ENCODE peak calls at places on chromosomes 3 and 15, in nine cellular contexts. Q is GM23248; F is A549; O is naive thymus-derived CD4-positive, alpha-beta T cell; E is OCI-LY7; D is right atrium auricular region; Z is MM.1S; I is lower lobe of right lung; Y is GM12878. C is an unnamed sample.

GRCh38 chr15:42275780-42276395 is 2.7 kb upstream of the TMEM87A start:
- DNase-seq in Q (peak; percentile 24), F (no peak), O (no peak), E (no peak), D (no peak), Z (no peak), I (no peak), Y (no peak), C (no peak)

GRCh38 chr3:52752045-52752660 is 18.6 kb downstream of the NEK4 start:
- DNase-seq in Q (peak; percentile 53), F (no peak), O (no peak), E (no peak), D (no peak), Z (no peak), I (no peak), Y (no peak), C (no peak)

GRCh38 chr15:75371901-75372688 is 3.7 kb upstream of the MAN2C1 start:
- DNase-seq in Q (no peak), F (no peak), O (no peak), E (no peak), D (no peak), Z (no peak), I (no peak), Y (no peak), C (no peak)

GRCh38 chr3:50264389-50264963 is 4.5 kb upstream of the SEMA3B start:
- DNase-seq in Q (peak; percentile 83), F (peak; percentile 84), O (no peak), E (no peak), D (peak; percentile 90), Z (no peak), I (peak; percentile 86), Y (no peak), C (peak; percentile 82)

GRCh38 chr3:38375072-38375471 is 28.5 kb downstream of the XYLB start:
- DNase-seq in Q (no peak), F (no peak), O (no peak), E (no peak), D (no peak), Z (no peak), I (no peak), Y (no peak), C (no peak)

GRCh38 chr3:119184808-119185690 is 11.7 kb downstream of the UPK1B start:
- DNase-seq in Q (peak; percentile 96), F (peak; percentile 96), O (no peak), E (no peak), D (no peak), Z (no peak), I (no peak), Y (no peak), C (no peak)

GRCh38 chr3:22115581-22115980 is 364.6 kb upstream of the ZNF385D start:
- DNase-seq in Q (peak; percentile 5), F (no peak), O (no peak), E (no peak), D (no peak), Z (no peak), I (no peak), Y (no peak), C (no peak)

GRCh38 chr3:98902341-98902740 is 846 bp upstream of the DCBLD2 start:
- DNase-seq in Q (no peak), F (no peak), O (no peak), E (peak; percentile 13), D (no peak), Z (no peak), I (no peak), Y (no peak), C (no peak)

GRCh38 chr15:62524848-62525247 is 359.8 kb upstream of the C2CD4B start:
- DNase-seq in Q (peak; percentile 83), F (no peak), O (no peak), E (no peak), D (no peak), Z (no peak), I (no peak), Y (no peak), C (no peak)

GRCh38 chr3:64902991-64903390 is 215.2 kb upstream of the ADAMTS9 start:
- DNase-seq in Q (peak; percentile 11), F (no peak), O (no peak), E (no peak), D (no peak), Z (no peak), I (no peak), Y (no peak), C (no peak)

GRCh38 chr15:52466134-52466701 is 62.5 kb downstream of the MYO5A start:
- DNase-seq in Q (peak; percentile 18), F (no peak), O (peak; percentile 16), E (peak; percentile 97), D (no peak), Z (peak; percentile 97), I (peak; percentile 72), Y (peak; percentile 97), C (peak; percentile 62)

GRCh38 chr3:57896691-57897090 is 111.5 kb upstream of the FLNB start:
- DNase-seq in Q (no peak), F (no peak), O (no peak), E (no peak), D (no peak), Z (no peak), I (no peak), Y (no peak), C (no peak)

GRCh38 chr3:10527295-10528016 is 22.1 kb upstream of the ATP2B2 start:
- DNase-seq in Q (no peak), F (no peak), O (no peak), E (no peak), D (peak; percentile 51), Z (no peak), I (no peak), Y (no peak), C (no peak)

GRCh38 chr15:34802803-34803395 is 7.5 kb upstream of the ACTC1 start:
- DNase-seq in Q (no peak), F (no peak), O (no peak), E (no peak), D (no peak), Z (no peak), I (no peak), Y (no peak), C (no peak)

GRCh38 chr3:15315003-15315402 is 17.4 kb downstream of the SH3BP5 start:
- DNase-seq in Q (peak; percentile 64), F (no peak), O (no peak), E (no peak), D (no peak), Z (no peak), I (no peak), Y (no peak), C (no peak)

GRCh38 chr15:52021128-52021671 is 2.2 kb downstream of the MAPK6 start:
- DNase-seq in Q (peak; percentile 96), F (peak; percentile 85), O (no peak), E (peak; percentile 61), D (no peak), Z (peak; percentile 87), I (no peak), Y (no peak), C (no peak)

DNA sequence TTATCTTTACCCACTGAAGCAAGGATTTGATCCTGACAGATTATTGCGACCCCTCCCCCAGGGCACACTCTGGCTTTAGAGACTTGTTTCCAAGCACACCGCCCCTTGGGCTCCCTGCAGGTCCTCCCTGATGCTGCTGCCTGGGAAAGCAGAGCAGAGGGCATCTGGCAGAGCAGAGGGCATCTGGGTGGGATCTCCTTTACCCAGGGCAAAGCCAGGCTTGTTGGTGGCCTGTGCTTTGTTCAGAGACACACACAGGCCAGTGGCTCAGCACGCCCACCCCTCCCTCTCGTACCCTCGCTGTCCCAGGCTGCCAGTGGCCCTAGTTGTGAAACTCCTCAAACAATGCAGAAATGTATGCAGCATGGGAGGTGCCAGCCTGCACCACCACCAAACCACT is 4.8 kb downstream of the KLF13 start:
- DNase-seq in Q (no peak), F (no peak), O (no peak), E (no peak), D (no peak), Z (no peak), I (no peak), Y (no peak), C (no peak)
- H3K4me1 ChIP-seq in Q (no peaks in the 10 kb centered on the region), F (peaks cover 31% of the 10 kb centered on the region), O (peaks cover 68% of the 10 kb centered on the region), E (peaks cover 72% of the 10 kb centered on the region), D (no peaks in the 10 kb centered on the region), Z (peaks cover 59% of the 10 kb centered on the region), I (peaks cover 72% of the 10 kb centered on the region), Y (peaks cover 55% of the 10 kb centered on the region), C (peaks cover 58% of the 10 kb centered on the region)

DNA sequence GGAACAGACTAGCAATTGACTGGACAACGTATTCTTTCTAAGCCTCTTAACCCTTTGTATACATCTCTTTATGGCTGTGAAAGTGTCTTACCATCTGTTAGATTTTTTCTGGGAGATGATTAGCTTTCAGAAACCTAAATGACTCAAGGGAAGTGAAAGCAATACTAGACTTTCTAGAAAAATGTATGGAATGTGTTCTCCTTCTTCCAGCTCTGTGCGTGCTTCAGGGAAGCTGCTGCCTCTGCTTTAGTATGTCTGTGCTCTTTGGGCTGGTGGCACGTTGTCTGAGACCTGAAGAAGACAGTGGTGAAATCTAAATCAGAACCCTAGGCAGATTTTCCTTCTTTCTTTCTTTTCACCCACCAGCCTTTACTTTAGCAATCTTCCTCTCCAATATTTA is 89.5 kb downstream of the ITPR1 start:
- DNase-seq in Q (peak; percentile 4), F (no peak), O (no peak), E (no peak), D (no peak), Z (no peak), I (no peak), Y (no peak), C (no peak)
- H3K4me3 ChIP-seq in Q (no peak overlapping the region), F (no peak overlapping the region), O (no peak overlapping the region), E (no peak overlapping the region), D (no peak overlapping the region), Z (no peak overlapping the region), I (no peak overlapping the region), Y (no peak overlapping the region), C (no peak overlapping the region)

GRCh38 chr3:133942761-133943535 is 47.3 kb upstream of the RAB6B start:
- DNase-seq in Q (no peak), F (no peak), O (no peak), E (no peak), D (no peak), Z (no peak), I (no peak), Y (no peak), C (no peak)

GRCh38 chr3:133944641-133945441 is 49.2 kb upstream of the RAB6B start:
- DNase-seq in Q (peak; percentile 37), F (no peak), O (no peak), E (no peak), D (no peak), Z (no peak), I (no peak), Y (no peak), C (no peak)

GRCh38 chr3:133943639-133944131 is 48.0 kb upstream of the RAB6B start:
- DNase-seq in Q (peak; percentile 95), F (peak; percentile 63), O (no peak), E (no peak), D (no peak), Z (no peak), I (no peak), Y (no peak), C (no peak)

GRCh38 chr3:133945696-133946095 is 50.0 kb upstream of the RAB6B start:
- DNase-seq in Q (no peak), F (no peak), O (no peak), E (no peak), D (no peak), Z (no peak), I (no peak), Y (no peak), C (no peak)

GRCh38 chr3:133944181-133944580 is 48.5 kb upstream of the RAB6B start:
- DNase-seq in Q (peak; percentile 69), F (no peak), O (no peak), E (no peak), D (no peak), Z (no peak), I (no peak), Y (no peak), C (no peak)
- H3K4me1 ChIP-seq in Q (peaks cover 31% of the 10 kb centered on the region), F (peaks cover 23% of the 10 kb centered on the region), O (no peaks in the 10 kb centered on the region), E (no peaks in the 10 kb centered on the region), D (no peaks in the 10 kb centered on the region), Z (peaks cover 12% of the 10 kb centered on the region), I (peaks cover 70% of the 10 kb centered on the region), Y (no peaks in the 10 kb centered on the region), C (peaks cover 45% of the 10 kb centered on the region)

GRCh38 chr3:66038384-66038725 is 363 bp downstream of the MAGI1 start:
- DNase-seq in Q (peak; percentile 86), F (no peak), O (no peak), E (no peak), D (no peak), Z (no peak), I (no peak), Y (no peak), C (no peak)
- H3K4me3 ChIP-seq in Q (peak overlapping the region; percentile 99), F (peak overlapping the region; percentile 92), O (no peak overlapping the region), E (peak overlapping the region; percentile 70), D (peak overlapping the region; percentile 77), Z (peak overlapping the region; percentile 97), I (peak overlapping the region; percentile 85), Y (peak overlapping the region; percentile 72), C (peak overlapping the region; percentile 75)